ENCODE peak calls at places on chromosome 4, in six cellular contexts. O is hepatocyte, R is left ventricle myocardium inferior, D is heart right ventricle, K is sigmoid colon, H is MM.1S. J is an unnamed sample. For H3K4me1, the result is how much of the 10 kb centered on the place peaks cover.

GRCh38 chr4:80307183-80307735 is 28.3 kb upstream of the CFAP299 start:
- DNase-seq in H (no peak), O (peak), D (no peak), K (no peak), R (no peak), J (no peak)

GRCh38 chr4:184815046-184815877 is 10.5 kb downstream of the ACSL1 start:
- DNase-seq in D (peak), R (peak), O (peak), H (peak), K (peak), J (no peak)

GRCh38 chr4:158051401-158052235 is 121.2 kb downstream of the GASK1B start:
- DNase-seq in D (no peak), K (peak), O (peak), H (no peak), R (peak), J (no peak)

GRCh38 chr4:119653990-119654389 is 25.4 kb upstream of the PDE5A start:
- DNase-seq in D (no peak), K (no peak), R (no peak), H (peak), O (no peak), J (no peak)

GRCh38 chr4:55215087-55215486 is 89.7 kb upstream of the KDR start:
- DNase-seq in D (no peak), H (no peak), R (no peak), K (no peak), O (no peak), J (no peak)

GRCh38 chr4:132346016-132346415 is 803.1 kb upstream of the PCDH10 start:
- DNase-seq in K (no peak), D (no peak), H (no peak), R (no peak), O (no peak), J (no peak)

GRCh38 chr4:20272411-20272872 is 20.7 kb downstream of the SLIT2 start:
- DNase-seq in O (no peak), D (no peak), R (no peak), K (no peak), H (no peak), J (no peak)

GRCh38 chr4:74433541-74434172 is 11.3 kb upstream of the AREG start:
- DNase-seq in H (no peak), O (no peak), D (no peak), K (no peak), R (no peak), J (no peak)

GRCh38 chr4:159946983-159947645 is 844.2 kb downstream of the RAPGEF2 start:
- DNase-seq in R (no peak), K (no peak), H (peak), D (no peak), O (peak), J (no peak)

GRCh38 chr4:27973056-27973455 is 1112.4 kb downstream of the STIM2 start:
- DNase-seq in D (no peak), K (no peak), O (no peak), R (no peak), H (no peak), J (no peak)

GRCh38 chr4:73608677-73609594 is 11.3 kb downstream of the RASSF6 start:
- DNase-seq in K (no peak), D (no peak), H (no peak), R (no peak), O (peak), J (no peak)

GRCh38 chr4:122663814-122664610 is 43.1 kb upstream of the IL21 start:
- DNase-seq in O (no peak), H (no peak), D (no peak), K (no peak), R (no peak), J (no peak)

GRCh38 chr4:107721436-107722090 is 1.5 kb upstream of the PAPSS1 start:
- DNase-seq in R (no peak), D (no peak), H (peak), O (peak), K (no peak), J (peak)

DNA sequence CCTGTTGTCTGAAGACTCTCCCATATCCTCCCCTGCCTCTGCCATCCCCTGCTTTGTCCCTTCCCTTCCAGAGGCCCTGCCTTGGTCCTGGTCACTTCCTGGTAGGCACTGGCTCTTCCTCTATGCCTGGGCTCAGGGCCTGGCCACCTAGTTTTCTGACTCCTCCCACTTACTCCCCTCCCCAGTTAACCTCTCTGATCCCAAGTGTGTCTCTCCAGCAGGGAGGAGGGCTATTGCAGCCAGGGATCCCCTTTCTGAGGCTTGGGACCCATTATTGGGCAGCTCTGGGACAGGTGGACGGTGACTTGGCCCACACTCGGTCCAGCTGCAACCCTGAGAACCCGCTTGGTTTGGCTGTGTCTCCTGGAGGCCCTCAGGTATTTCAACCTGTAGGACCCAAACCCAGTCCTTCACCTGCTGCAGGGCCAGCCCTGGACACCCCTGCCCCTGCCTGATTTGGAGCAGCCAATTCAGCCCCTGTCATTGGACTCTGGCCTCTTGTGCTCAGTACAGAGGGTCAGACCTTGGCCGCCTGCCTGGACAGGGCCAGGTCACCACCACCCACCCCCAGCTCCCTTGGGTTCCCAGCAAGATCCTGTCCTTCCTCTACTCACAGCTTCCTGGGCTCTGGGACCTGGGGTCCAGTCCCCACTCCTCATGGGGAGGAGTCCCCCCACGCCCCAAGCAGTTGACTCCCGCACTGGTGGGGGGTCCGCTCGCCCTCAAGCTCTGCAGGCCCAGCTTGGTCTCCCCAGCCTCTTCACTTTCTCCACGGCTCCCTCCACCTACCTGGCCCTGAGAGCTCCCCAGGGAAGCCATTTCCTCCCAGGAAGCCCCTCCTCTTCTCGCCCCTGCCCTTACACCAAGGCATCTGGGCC is 1.1 kb upstream of the SH3BP2 start:
- DNase-seq in K (peak), D (no peak), R (peak), H (no peak), O (peak), J (no peak)
- H3K4me1 ChIP-seq in K (under half), D (half or more), R (half or more), H (under half), O (under half), J (under half)

GRCh38 chr4:140326395-140326993 is 47.0 kb upstream of the SCOC start:
- DNase-seq in R (no peak), O (peak), H (peak), K (no peak), D (peak), J (no peak)

GRCh38 chr4:140332734-140333133 is 40.7 kb upstream of the SCOC start:
- DNase-seq in K (no peak), R (no peak), H (no peak), O (no peak), D (no peak), J (no peak)

GRCh38 chr4:140331245-140331644 is 42.2 kb upstream of the SCOC start:
- DNase-seq in H (no peak), K (no peak), O (no peak), D (no peak), R (no peak), J (no peak)

GRCh38 chr4:140333523-140333922 is 39.9 kb upstream of the SCOC start:
- DNase-seq in K (no peak), O (no peak), D (no peak), R (no peak), H (no peak), J (no peak)

GRCh38 chr4:140330311-140330900 is 43.0 kb upstream of the SCOC start:
- DNase-seq in K (no peak), R (no peak), H (peak), O (peak), D (no peak), J (no peak)
- TF ChIP-seq CTCF in K (peak), R (peak), H (peak), O (peak), D (peak), J (no peak)

GRCh38 chr4:144715230-144715629 is 69.3 kb downstream of the HHIP start:
- DNase-seq in K (no peak), O (no peak), D (no peak), R (no peak), H (peak), J (no peak)
- H3K4me1 ChIP-seq in K (under half), O (under half), D (under half), R (under half), H (under half), J (under half)

GRCh38 chr4:113761682-113762060 is at the start of gene CAMK2D:
- DNase-seq in H (peak), K (peak), R (peak), O (peak), D (peak), J (peak)
- TF ChIP-seq CTCF in H (peak), K (peak), R (peak), O (peak), D (peak), J (no peak)

GRCh38 chr4:152456609-152457008 is 79.3 kb downstream of the FBXW7 start:
- DNase-seq in D (no peak), R (no peak), H (no peak), O (no peak), K (no peak), J (no peak)

GRCh38 chr4:152460488-152460887 is 75.4 kb downstream of the FBXW7 start:
- DNase-seq in O (peak), H (peak), D (no peak), K (no peak), R (no peak), J (no peak)

GRCh38 chr4:152462047-152462446 is 73.8 kb downstream of the FBXW7 start:
- DNase-seq in O (no peak), D (no peak), R (no peak), K (no peak), H (peak), J (no peak)

GRCh38 chr4:152458801-152459302 is 77.0 kb downstream of the FBXW7 start:
- DNase-seq in R (no peak), D (no peak), O (no peak), H (peak), K (no peak), J (no peak)

DNA sequence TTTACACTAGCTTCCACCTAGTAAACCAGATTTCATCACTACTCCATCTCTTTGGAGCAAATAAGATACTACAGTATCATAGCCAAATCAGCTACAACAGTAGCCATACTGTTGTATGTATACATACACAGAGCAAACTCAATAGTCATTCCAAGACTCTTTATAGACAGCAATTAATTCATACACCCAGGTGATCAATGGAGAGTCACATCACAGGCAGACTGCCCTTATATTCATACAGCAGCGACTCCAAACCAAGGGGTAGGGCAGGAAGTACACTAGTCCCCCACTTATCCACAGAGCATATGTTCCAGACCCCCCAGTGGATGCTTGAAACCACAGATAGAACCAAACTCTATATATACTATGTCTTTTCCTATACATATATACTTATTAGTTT is 76.6 kb downstream of the FBXW7 start:
- DNase-seq in R (no peak), O (no peak), H (no peak), D (no peak), K (no peak), J (no peak)
- H3K4me1 ChIP-seq in R (under half), O (under half), H (under half), D (under half), K (under half), J (under half)

GRCh38 chr4:9704551-9705332 is 76.7 kb upstream of the DRD5 start:
- DNase-seq in H (no peak), R (no peak), O (no peak), D (no peak), K (no peak), J (no peak)
- TF ChIP-seq CTCF in H (no peak), R (no peak), O (no peak), D (no peak), K (no peak), J (no peak)

J was measured in CD8-positive, alpha-beta T cell.